ENCODE peak calls at places on chromosome 17, in seven cellular contexts. E is transverse colon, T is NCI-H1694, J is body of pancreas, P is tibial artery, W is substantia nigra, C is progenitor cell of endocrine pancreas. M is an unnamed sample.
A peak's percentile ranks its signal among the peaks of the same experiment; 100 is the strongest.

GRCh38 chr17:18257268-18257681 is 1.3 kb downstream of the FLII start:
- DNase-seq in J (peak; percentile 49), E (peak; percentile 27), T (no peak), W (no peak), C (no peak), P (no peak), M (no peak)

GRCh38 chr17:79325707-79326106 is 251.1 kb downstream of the ENGASE start:
- DNase-seq in W (no peak), E (no peak), P (no peak), J (no peak), C (peak; percentile 56), T (no peak), M (no peak)

GRCh38 chr17:81961087-81961514 is at the start of gene NOTUM:
- DNase-seq in W (no peak), P (no peak), J (no peak), C (no peak), T (no peak), E (no peak), M (no peak)

GRCh38 chr17:81135503-81136283 is 29.6 kb upstream of the PVALEF start:
- DNase-seq in T (peak; percentile 92), J (no peak), P (no peak), C (no peak), W (peak; percentile 69), E (no peak), M (no peak)

GRCh38 chr17:57869599-57870282 is 19.9 kb upstream of the MRPS23 start:
- DNase-seq in J (no peak), E (no peak), W (no peak), P (no peak), T (no peak), C (no peak), M (no peak)

GRCh38 chr17:7471729-7472128 is 7.7 kb downstream of the ZBTB4 start:
- DNase-seq in P (no peak), J (no peak), T (no peak), E (no peak), C (no peak), W (no peak), M (no peak)

GRCh38 chr17:43444223-43445008 is 39.4 kb upstream of the DHX8 start:
- DNase-seq in W (no peak), C (no peak), J (peak; percentile 31), E (no peak), T (no peak), P (no peak), M (no peak)

GRCh38 chr17:5789443-5789842 is 205.1 kb upstream of the NLRP1 start:
- DNase-seq in T (no peak), C (no peak), W (no peak), J (no peak), E (no peak), P (no peak), M (no peak)

GRCh38 chr17:38898812-38899348 is 26.5 kb upstream of the LASP1NB start:
- DNase-seq in E (peak; percentile 72), J (no peak), T (no peak), C (no peak), P (no peak), W (no peak), M (no peak)

GRCh38 chr17:6421700-6422604 is 13.0 kb downstream of the AIPL1 start:
- DNase-seq in J (peak; percentile 79), W (peak; percentile 79), T (peak; percentile 59), C (peak; percentile 75), P (peak; percentile 77), E (peak; percentile 80), M (no peak)

GRCh38 chr17:4960279-4960922 is 7.2 kb downstream of the SPAG7 start:
- DNase-seq in J (no peak), T (no peak), P (no peak), C (no peak), E (no peak), W (no peak), M (no peak)

GRCh38 chr17:80649672-80650338 is 105.2 kb downstream of the RPTOR start:
- DNase-seq in E (no peak), T (no peak), J (peak; percentile 30), C (no peak), W (peak; percentile 43), P (peak; percentile 57), M (peak; percentile 54)

GRCh38 chr17:20008242-20009051 is 712 bp upstream of the SPECC1 start:
- DNase-seq in C (no peak), W (peak; percentile 61), E (peak; percentile 28), J (peak; percentile 19), T (no peak), P (no peak), M (no peak)

GRCh38 chr17:27868565-27868964 is 24.6 kb downstream of the LYRM9 start:
- DNase-seq in J (no peak), E (no peak), P (no peak), T (no peak), C (no peak), W (no peak), M (no peak)

GRCh38 chr17:42311240-42312034 is 23.1 kb downstream of the STAT5A start:
- DNase-seq in J (peak; percentile 54), P (peak; percentile 96), C (no peak), W (peak; percentile 74), E (peak; percentile 78), T (no peak), M (no peak)

GRCh38 chr17:5585814-5586558 is 1.7 kb upstream of the NLRP1 start:
- DNase-seq in T (no peak), J (no peak), W (no peak), P (no peak), C (no peak), E (no peak), M (no peak)

GRCh38 chr17:82845163-82845807 is 5.5 kb upstream of the ZNF750 start:
- DNase-seq in T (no peak), P (peak; percentile 22), E (no peak), J (no peak), W (peak; percentile 25), C (no peak), M (no peak)

GRCh38 chr17:49388692-49389513 is 25.8 kb downstream of the PHB1 start:
- DNase-seq in T (no peak), E (no peak), P (no peak), C (no peak), W (no peak), J (no peak), M (no peak)

GRCh38 chr17:17913695-17914332 is 58.4 kb downstream of the TOM1L2 start:
- DNase-seq in C (no peak), T (peak; percentile 75), P (peak; percentile 64), E (peak; percentile 88), J (no peak), W (no peak), M (no peak)

GRCh38 chr17:40554646-40555295 is 10.5 kb downstream of the CCR7 start:
- DNase-seq in C (peak; percentile 8), T (no peak), P (no peak), E (no peak), J (no peak), W (no peak), M (no peak)

GRCh38 chr17:73551756-73552155 is 92.5 kb downstream of the SDK2 start:
- DNase-seq in P (no peak), W (no peak), C (no peak), T (no peak), J (no peak), E (no peak), M (no peak)

GRCh38 chr17:1008008-1008761 is 11.3 kb downstream of the TIMM22 start:
- DNase-seq in E (no peak), C (no peak), P (peak; percentile 83), T (peak; percentile 43), J (no peak), W (no peak), M (no peak)

GRCh38 chr17:62062313-62062712 is 2.8 kb downstream of the MED13 start:
- DNase-seq in E (no peak), T (no peak), C (no peak), J (no peak), P (no peak), W (no peak), M (no peak)

GRCh38 chr17:37327341-37328090 is 48.3 kb upstream of the C17orf78 start:
- DNase-seq in P (no peak), C (no peak), E (no peak), J (no peak), T (no peak), W (no peak), M (no peak)

GRCh38 chr17:81291662-81292061 is 3.4 kb downstream of the SLC38A10 start:
- DNase-seq in W (peak; percentile 39), C (peak; percentile 64), T (peak; percentile 54), P (peak; percentile 73), J (peak; percentile 83), E (peak; percentile 86), M (no peak)

GRCh38 chr17:66547170-66547865 is 244.9 kb downstream of the PRKCA start:
- DNase-seq in E (no peak), C (no peak), J (no peak), P (no peak), T (no peak), W (no peak), M (no peak)